ENCODE peak calls at places on chromosomes 13 and 19, in six cellular contexts. V is CD8-positive, alpha-beta T cell; O is AG09309; G is BE2C; L is heart left ventricle; D is coronary artery. K is an unnamed sample.
A peak's percentile ranks its signal among the peaks of the same experiment; 100 is the strongest.

GRCh38 chr13:106391271-106391670 is 144.2 kb downstream of the EFNB2 start:
- DNase-seq in O (no peak), V (no peak), G (no peak), L (no peak), D (no peak), K (no peak)

GRCh38 chr19:35755550-35756371 is 1.1 kb downstream of the HSPB6 start:
- DNase-seq in V (peak; percentile 34), G (no peak), L (peak; percentile 92), O (no peak), D (peak; percentile 98), K (no peak)

GRCh38 chr13:73677041-73677589 is 457.1 kb downstream of the KLF12 start:
- DNase-seq in O (no peak), V (no peak), D (no peak), G (no peak), L (no peak), K (no peak)

GRCh38 chr19:23996549-23996948 is 81.9 kb downstream of the ZNF726 start:
- DNase-seq in L (no peak), G (peak; percentile 32), D (no peak), O (no peak), V (no peak), K (no peak)

GRCh38 chr13:103883152-103883551 is 816.9 kb upstream of the SLC10A2 start:
- DNase-seq in L (peak; percentile 89), D (no peak), O (peak; percentile 46), V (no peak), G (peak; percentile 93), K (no peak)

GRCh38 chr13:113915786-113916329 is 52.0 kb upstream of the GAS6 start:
- DNase-seq in L (no peak), O (no peak), D (peak; percentile 40), V (no peak), G (no peak), K (no peak)

GRCh38 chr19:7534531-7534980 is 961 bp upstream of the PNPLA6 start:
- DNase-seq in L (peak; percentile 72), G (peak; percentile 71), D (peak; percentile 90), O (peak; percentile 64), V (no peak), K (no peak)

GRCh38 chr19:6103217-6103644 is 7.1 kb downstream of the RFX2 start:
- DNase-seq in V (no peak), G (no peak), O (peak; percentile 95), D (peak; percentile 98), L (peak; percentile 71), K (no peak)

GRCh38 chr13:105047676-105048295 is 1487.7 kb downstream of the EFNB2 start:
- DNase-seq in D (no peak), G (no peak), V (no peak), L (no peak), O (no peak), K (no peak)

GRCh38 chr13:77698211-77699058 is 948 bp downstream of the SLAIN1 start:
- DNase-seq in V (peak; percentile 23), D (no peak), G (peak; percentile 54), O (no peak), L (peak; percentile 69), K (no peak)

GRCh38 chr13:108962652-108963051 is 333.2 kb downstream of the MYO16 start:
- DNase-seq in L (no peak), G (no peak), D (no peak), V (no peak), O (no peak), K (no peak)

GRCh38 chr13:93244141-93244917 is 17.7 kb downstream of the GPC6 start:
- DNase-seq in G (peak; percentile 19), L (peak; percentile 33), V (no peak), O (no peak), D (no peak), K (no peak)

GRCh38 chr13:81639984-81640582 is 1299.2 kb upstream of the SPRY2 start:
- DNase-seq in L (no peak), V (no peak), O (no peak), D (no peak), G (peak; percentile 29), K (no peak)

GRCh38 chr13:72255908-72256307 is 388.9 kb upstream of the DACH1 start:
- DNase-seq in G (peak; percentile 67), L (no peak), D (no peak), V (no peak), O (no peak), K (no peak)

GRCh38 chr19:43570174-43570791 is 5.0 kb downstream of the XRCC1 start:
- DNase-seq in L (no peak), V (no peak), D (no peak), G (no peak), O (no peak), K (no peak)

GRCh38 chr19:56637976-56638555 is 4.9 kb upstream of the SMIM17 start:
- DNase-seq in G (peak; percentile 24), L (peak; percentile 85), D (no peak), O (peak; percentile 1), V (peak; percentile 1), K (no peak)

GRCh38 chr13:90968510-90968909 is 379.0 kb upstream of the MIR17HG start:
- DNase-seq in L (no peak), V (no peak), D (no peak), G (peak; percentile 48), O (no peak), K (no peak)

GRCh38 chr13:38543561-38543960 is 143.3 kb upstream of the FREM2 start:
- DNase-seq in L (no peak), D (no peak), V (no peak), O (no peak), G (no peak), K (no peak)

GRCh38 chr19:51091895-51092873 is 9.5 kb upstream of the KLK14 start:
- DNase-seq in L (no peak), D (no peak), V (no peak), O (no peak), G (no peak), K (no peak)

GRCh38 chr13:103273825-103274224 is 207.6 kb upstream of the SLC10A2 start:
- DNase-seq in O (no peak), V (no peak), G (no peak), D (no peak), L (no peak), K (no peak)

GRCh38 chr13:30409911-30410704 is 12.2 kb upstream of the UBE2L5 start:
- DNase-seq in G (no peak), L (peak; percentile 17), V (no peak), D (peak; percentile 69), O (no peak), K (no peak)

GRCh38 chr13:23984541-23984940 is 87.2 kb upstream of the C1QTNF9B start:
- DNase-seq in D (no peak), V (no peak), G (no peak), O (no peak), L (no peak), K (no peak)

GRCh38 chr19:38395381-38396127 is 7.1 kb downstream of the SPRED3 start:
- DNase-seq in L (no peak), G (no peak), O (no peak), D (no peak), V (no peak), K (no peak)

GRCh38 chr19:6138066-6138465 is 2.6 kb downstream of the ACSBG2 start:
- DNase-seq in L (no peak), V (no peak), G (no peak), D (no peak), O (no peak), K (no peak)

GRCh38 chr19:1945899-1946298 is 4.9 kb downstream of the CSNK1G2 start:
- DNase-seq in D (no peak), G (peak; percentile 64), V (no peak), O (no peak), L (no peak), K (no peak)

GRCh38 chr13:97648171-97648880 is 214.4 kb downstream of the RAP2A start:
- DNase-seq in L (no peak), V (no peak), G (no peak), O (no peak), D (no peak), K (no peak)

DNA sequence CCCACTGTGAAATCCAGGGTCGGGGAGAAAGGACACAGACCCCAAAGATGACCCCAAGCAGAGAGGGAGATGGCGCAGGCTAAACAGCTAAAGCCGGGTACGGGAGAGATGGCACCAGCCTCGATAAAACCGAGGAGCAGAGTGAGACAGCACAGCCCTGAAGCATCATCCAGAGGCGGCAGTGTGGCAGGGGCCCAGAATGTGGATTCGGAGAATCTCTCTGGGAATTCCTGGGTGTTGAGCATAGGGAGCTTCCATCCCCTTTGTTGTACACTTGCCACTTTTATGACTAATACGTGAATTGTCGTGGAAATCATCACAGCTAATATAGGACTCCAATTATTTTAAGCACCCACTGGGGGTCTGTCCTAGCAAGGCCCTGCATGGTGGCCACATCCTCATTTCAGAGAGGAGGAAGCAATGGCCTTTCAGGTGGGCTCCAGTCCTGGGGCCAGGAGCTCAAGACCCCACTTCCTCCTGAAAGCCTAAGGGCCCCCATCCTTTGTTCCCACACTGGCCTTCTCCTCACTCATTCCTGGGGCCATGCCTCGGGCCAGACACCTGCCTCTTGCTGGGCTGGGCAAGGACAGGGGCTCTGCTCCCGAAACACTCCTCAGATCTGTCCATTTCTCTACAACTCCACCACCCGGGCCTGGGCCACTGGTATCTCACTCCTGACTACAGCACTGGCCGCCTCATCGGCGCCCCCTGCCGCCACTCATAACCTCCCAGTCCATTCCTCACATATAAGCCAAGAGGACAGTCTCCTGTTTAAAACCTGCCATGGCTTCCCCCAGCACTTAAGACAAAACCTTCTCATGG is 29.3 kb upstream of the ATP1A3 start:
- DNase-seq in G (peak; percentile 69), O (no peak), L (peak; percentile 41), D (no peak), V (peak; percentile 4), K (no peak)
- TF ChIP-seq CTCF in G (peak; percentile 64), O (peak; percentile 45), L (no peak), D (no peak), V (peak; percentile 15), K (peak; percentile 68)

GRCh38 chr19:48624791-48625723 is 5.8 kb downstream of the SPHK2 start:
- DNase-seq in L (no peak), O (no peak), V (no peak), D (no peak), G (no peak), K (no peak)
- H3K4me3 ChIP-seq in L (peak overlapping the region; percentile 58), O (peak overlapping the region; percentile 63), V (peak overlapping the region; percentile 36), D (peak overlapping the region; percentile 62), G (peak overlapping the region; percentile 78), K (peak overlapping the region; percentile 51)

GRCh38 chr13:34044660-34045080 is 226.7 kb downstream of the RFC3 start:
- DNase-seq in G (no peak), O (peak; percentile 55), D (no peak), V (no peak), L (no peak), K (no peak)
- TF ChIP-seq CTCF in G (no peak), O (no peak), D (no peak), V (no peak), L (no peak), K (no peak)

GRCh38 chr13:101190337-101190736 is 226.0 kb downstream of the NALCN start:
- DNase-seq in L (no peak), V (no peak), O (no peak), G (no peak), D (no peak), K (no peak)

DNA sequence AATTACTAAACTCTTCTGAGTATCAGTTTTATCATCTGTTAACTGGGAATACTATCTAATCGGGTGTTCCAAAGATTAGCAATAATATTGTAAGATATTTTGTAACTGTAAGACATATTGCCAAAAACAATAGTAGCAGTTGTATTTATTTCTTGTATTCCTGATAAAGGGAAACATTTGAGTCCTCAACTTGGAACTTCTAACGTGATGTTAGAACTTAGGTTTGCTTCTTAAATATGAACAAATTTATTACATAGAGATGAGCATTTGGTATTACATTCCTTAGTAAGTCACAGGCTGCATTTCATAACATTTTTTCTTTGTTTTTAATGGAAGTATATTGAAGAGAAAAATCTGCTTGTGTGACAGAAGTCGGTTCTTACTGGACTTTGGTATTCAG is 225.3 kb downstream of the NALCN start:
- DNase-seq in V (no peak), D (no peak), L (no peak), G (no peak), O (no peak), K (no peak)
- H3K4me3 ChIP-seq in V (no peak overlapping the region), D (no peak overlapping the region), L (no peak overlapping the region), G (no peak overlapping the region), O (no peak overlapping the region), K (no peak overlapping the region)

K was measured in GM12864.